ENCODE peak calls at places on chromosomes 12 and 14, in six cellular contexts. Y is progenitor cell of endocrine pancreas, H is kidney, D is WTC11, C is brain microvascular endothelial cell, A is upper lobe of left lung. Q is an unnamed sample.

GRCh38 chr12:124661382-124661781 is 94.0 kb upstream of the NCOR2 start:
- DNase-seq in Y (no peak), H (peak), D (no peak), C (no peak), A (no peak), Q (no peak)

GRCh38 chr14:91585856-91586255 is 75.7 kb upstream of the PPP4R3A start:
- DNase-seq in Y (no peak), H (no peak), D (no peak), C (no peak), A (no peak), Q (no peak)

GRCh38 chr12:90991952-90992465 is 12.8 kb downstream of the EPYC start:
- DNase-seq in Y (no peak), H (no peak), D (no peak), C (no peak), A (no peak), Q (no peak)

GRCh38 chr12:96215933-96216273 is 21.7 kb downstream of the ELK3 start:
- DNase-seq in Y (no peak), H (no peak), D (no peak), C (no peak), A (no peak), Q (no peak)

GRCh38 chr14:24368562-24369252 is 723 bp downstream of the NFATC4 start:
- DNase-seq in Y (peak), H (peak), D (peak), C (peak), A (peak), Q (peak)

GRCh38 chr14:73467800-73468199 is 9.5 kb upstream of the NUMB start:
- DNase-seq in Y (no peak), H (no peak), D (no peak), C (peak), A (no peak), Q (no peak)

GRCh38 chr12:8914716-8915526 is 612 bp downstream of the PHC1 start:
- DNase-seq in Y (peak), H (peak), D (peak), C (peak), A (peak), Q (peak)

GRCh38 chr14:79585845-79586244 is 625.5 kb downstream of the DIO2 start:
- DNase-seq in Y (no peak), H (no peak), D (no peak), C (peak), A (no peak), Q (no peak)

GRCh38 chr12:19683178-19683927 is 244.1 kb downstream of the AEBP2 start:
- DNase-seq in Y (no peak), H (no peak), D (no peak), C (peak), A (no peak), Q (no peak)

GRCh38 chr12:64561302-64561651 is 49.0 kb upstream of the RASSF3 start:
- DNase-seq in Y (no peak), H (no peak), D (no peak), C (no peak), A (no peak), Q (no peak)

GRCh38 chr14:31934767-31935266 is 142.3 kb upstream of the ARHGAP5 start:
- DNase-seq in Y (no peak), H (no peak), D (peak), C (peak), A (no peak), Q (no peak)

GRCh38 chr12:52250048-52250990 is 17.3 kb downstream of the KRT7 start:
- DNase-seq in Y (no peak), H (no peak), D (peak), C (no peak), A (peak), Q (no peak)

GRCh38 chr12:49627752-49628360 is 4.5 kb downstream of the PRPF40B start:
- DNase-seq in Y (no peak), H (no peak), D (no peak), C (no peak), A (no peak), Q (no peak)

GRCh38 chr14:67517083-67517482 is 16.0 kb upstream of the PLEKHH1 start:
- DNase-seq in Y (no peak), H (no peak), D (peak), C (no peak), A (peak), Q (no peak)

GRCh38 chr14:58574623-58575022 is 63.1 kb upstream of the DACT1 start:
- DNase-seq in Y (no peak), H (no peak), D (no peak), C (no peak), A (no peak), Q (no peak)
- TF ChIP-seq CTCF in Y (peak), H (no peak), D (no peak), C (peak), A (no peak), Q (no peak)

DNA sequence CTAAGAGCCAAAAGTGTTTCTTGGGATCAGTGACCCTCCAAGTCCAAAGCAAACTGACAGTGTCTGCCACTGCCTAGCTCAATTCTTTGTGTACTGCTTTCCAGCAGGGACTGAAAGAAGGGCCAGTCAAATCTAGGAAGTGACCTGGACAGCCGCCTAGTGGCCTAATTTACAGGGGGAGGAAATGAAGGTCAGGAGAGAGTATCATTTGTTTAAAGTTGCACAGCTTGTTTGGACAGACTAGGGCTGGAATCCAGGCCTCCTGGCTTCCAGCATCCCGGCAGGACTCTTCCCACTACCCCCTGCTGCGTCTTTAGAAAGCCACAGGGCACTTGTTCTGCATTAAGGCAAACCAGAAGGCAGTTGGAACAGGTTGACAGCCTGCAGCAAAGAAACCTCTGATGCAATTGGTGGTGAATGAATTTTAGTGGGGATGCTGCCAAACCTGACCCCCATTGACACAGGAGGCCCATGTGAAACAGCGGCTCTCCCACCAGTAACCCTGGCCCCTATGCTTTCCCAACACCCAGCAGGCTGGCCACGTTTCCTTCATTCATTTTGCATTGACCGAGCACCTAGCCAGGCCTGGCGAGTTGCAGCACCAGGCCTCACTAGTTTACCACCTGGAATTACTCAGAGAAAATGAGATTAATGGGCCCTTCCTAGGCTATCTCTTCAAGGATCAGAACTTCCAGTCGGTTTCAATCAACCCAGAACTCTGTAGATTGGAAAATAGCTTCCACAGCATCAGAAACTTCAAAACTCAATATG is 28.2 kb downstream of the GALNT16 start:
- DNase-seq in Y (no peak), H (peak), D (no peak), C (no peak), A (no peak), Q (no peak)
- TF ChIP-seq CTCF in Y (peak), H (no peak), D (no peak), C (peak), A (no peak), Q (peak)

DNA sequence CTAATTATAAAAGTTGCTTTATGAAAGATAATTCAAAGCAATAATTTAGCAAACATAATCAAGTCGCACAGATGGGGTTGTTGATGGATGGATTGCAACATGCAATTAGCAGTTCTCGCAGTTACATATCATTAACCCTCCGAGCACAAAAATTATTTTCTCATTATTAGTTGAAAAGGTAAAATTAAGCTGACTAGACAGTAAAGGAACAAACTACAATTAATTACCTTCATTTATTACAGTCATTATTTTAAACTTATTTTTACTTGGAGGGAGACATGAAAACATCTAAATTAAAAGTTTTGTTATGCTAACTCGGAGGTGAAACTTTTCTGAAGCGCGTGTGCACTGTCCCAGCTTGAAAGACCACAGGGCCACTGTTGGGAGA is 146.9 kb downstream of the PHETA1 start:
- DNase-seq in Y (no peak), H (no peak), D (no peak), C (no peak), A (no peak), Q (no peak)
- TF ChIP-seq CTCF in Y (no peak), H (no peak), D (no peak), C (no peak), A (no peak), Q (no peak)

DNA sequence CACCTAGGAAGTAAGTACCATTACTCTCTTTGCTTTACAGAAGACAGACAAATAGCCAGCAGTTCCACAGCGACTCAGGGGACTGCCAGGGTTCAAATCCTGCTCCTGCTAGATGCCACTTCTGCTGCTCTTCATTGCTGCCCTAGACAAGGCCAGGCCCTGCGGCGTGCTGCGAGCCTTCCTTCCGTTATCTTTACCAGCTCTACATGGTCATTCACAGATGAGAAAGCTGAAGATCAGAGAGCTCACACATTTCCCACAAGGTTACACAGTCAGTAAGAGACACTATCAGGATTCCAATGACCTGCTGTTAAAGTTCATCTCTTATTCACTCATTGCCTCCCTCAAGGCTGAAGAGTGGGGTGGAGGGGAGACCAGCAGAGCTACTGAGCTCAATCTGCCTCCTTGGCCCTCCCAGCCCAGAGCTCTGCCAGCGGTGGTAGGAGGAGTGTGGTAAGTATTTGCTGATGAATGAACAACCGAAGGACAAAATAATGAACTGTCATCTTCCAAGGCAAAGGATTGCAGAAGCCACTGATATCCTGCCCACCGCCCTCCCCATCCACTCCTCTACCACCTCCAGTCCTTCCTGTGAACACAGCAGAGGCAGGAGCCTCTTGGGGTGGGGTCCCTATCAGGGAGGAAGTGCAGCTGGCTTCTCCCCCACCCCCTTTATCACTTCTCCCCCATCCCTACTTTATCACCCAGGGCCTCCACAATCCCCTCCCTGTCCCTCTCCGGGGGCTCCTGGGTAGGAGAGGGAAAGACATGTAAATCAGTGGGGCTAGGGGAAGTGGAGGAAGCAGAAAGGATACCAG is 14.7 kb upstream of the HDAC7 start:
- DNase-seq in Y (no peak), H (no peak), D (no peak), C (no peak), A (no peak), Q (no peak)
- TF ChIP-seq CTCF in Y (no peak), H (no peak), D (no peak), C (no peak), A (no peak), Q (no peak)

GRCh38 chr14:103030741-103031565 is 26.4 kb downstream of the CDC42BPB start:
- DNase-seq in Y (no peak), H (no peak), D (no peak), C (no peak), A (no peak), Q (no peak)

GRCh38 chr14:103031566-103031911 is 25.8 kb downstream of the CDC42BPB start:
- DNase-seq in Y (no peak), H (no peak), D (no peak), C (no peak), A (no peak), Q (no peak)

GRCh38 chr14:103033744-103034143 is 23.6 kb downstream of the CDC42BPB start:
- DNase-seq in Y (no peak), H (no peak), D (no peak), C (no peak), A (no peak), Q (no peak)

GRCh38 chr14:103029936-103030335 is 27.4 kb downstream of the CDC42BPB start:
- DNase-seq in Y (no peak), H (no peak), D (no peak), C (no peak), A (no peak), Q (no peak)

GRCh38 chr14:103031956-103032355 is 25.4 kb downstream of the CDC42BPB start:
- DNase-seq in Y (no peak), H (no peak), D (peak), C (no peak), A (peak), Q (no peak)
- TF ChIP-seq CTCF in Y (peak), H (peak), D (no peak), C (peak), A (no peak), Q (peak)